ENCODE peak calls at places on chromosomes 1 and 21, in ten cellular contexts. One of them, this sample, is unnamed.

GRCh38 chr1:11158720-11159321 is 30.3 kb upstream of the ANGPTL7 start:
- DNase-seq in tibial nerve: no peak
- DNase-seq in CD8-positive, alpha-beta T cell: no peak
- DNase-seq in body of pancreas: no peak
- DNase-seq in endodermal cell: no peak
- DNase-seq in uterus: no peak
- DNase-seq in lower lobe of right lung: no peak
- DNase-seq in right cardiac atrium: no peak
- DNase-seq in AG04450: peak; percentile 82
- DNase-seq in cardiac muscle cell: no peak
- DNase-seq in this sample: no peak

GRCh38 chr1:116916533-116917460 is 7.1 kb downstream of the PTGFRN start:
- DNase-seq in uterus: no peak
- DNase-seq in right cardiac atrium: no peak
- DNase-seq in tibial nerve: no peak
- DNase-seq in endodermal cell: no peak
- DNase-seq in body of pancreas: no peak
- DNase-seq in cardiac muscle cell: no peak
- DNase-seq in CD8-positive, alpha-beta T cell: no peak
- DNase-seq in AG04450: no peak
- DNase-seq in lower lobe of right lung: no peak
- DNase-seq in this sample: no peak

GRCh38 chr21:34185051-34185750 is 111.8 kb downstream of the MRPS6 start:
- DNase-seq in tibial nerve: no peak
- DNase-seq in lower lobe of right lung: no peak
- DNase-seq in endodermal cell: no peak
- DNase-seq in cardiac muscle cell: no peak
- DNase-seq in right cardiac atrium: no peak
- DNase-seq in AG04450: no peak
- DNase-seq in uterus: no peak
- DNase-seq in body of pancreas: no peak
- DNase-seq in CD8-positive, alpha-beta T cell: no peak
- DNase-seq in this sample: no peak

GRCh38 chr21:33266784-33267135 is 593 bp downstream of the IL10RB start:
- DNase-seq in tibial nerve: no peak
- DNase-seq in body of pancreas: no peak
- DNase-seq in AG04450: no peak
- DNase-seq in CD8-positive, alpha-beta T cell: no peak
- DNase-seq in cardiac muscle cell: no peak
- DNase-seq in uterus: no peak
- DNase-seq in right cardiac atrium: no peak
- DNase-seq in lower lobe of right lung: no peak
- DNase-seq in endodermal cell: no peak
- DNase-seq in this sample: no peak

GRCh38 chr1:83996621-83997020 is 2.3 kb downstream of the TTLL7 start:
- DNase-seq in lower lobe of right lung: no peak
- DNase-seq in right cardiac atrium: no peak
- DNase-seq in uterus: no peak
- DNase-seq in AG04450: peak; percentile 30
- DNase-seq in CD8-positive, alpha-beta T cell: no peak
- DNase-seq in tibial nerve: no peak
- DNase-seq in endodermal cell: no peak
- DNase-seq in body of pancreas: no peak
- DNase-seq in cardiac muscle cell: no peak
- DNase-seq in this sample: no peak

GRCh38 chr1:17437260-17438175 is 2.0 kb downstream of the RCC2 start:
- DNase-seq in body of pancreas: peak; percentile 41
- DNase-seq in endodermal cell: peak; percentile 80
- DNase-seq in lower lobe of right lung: peak; percentile 53
- DNase-seq in CD8-positive, alpha-beta T cell: peak; percentile 35
- DNase-seq in AG04450: no peak
- DNase-seq in right cardiac atrium: peak; percentile 42
- DNase-seq in cardiac muscle cell: peak; percentile 78
- DNase-seq in tibial nerve: no peak
- DNase-seq in uterus: peak; percentile 45
- DNase-seq in this sample: peak; percentile 46

GRCh38 chr1:94709891-94710581 is 110.1 kb upstream of the SLC44A3 start:
- DNase-seq in right cardiac atrium: no peak
- DNase-seq in AG04450: no peak
- DNase-seq in endodermal cell: no peak
- DNase-seq in lower lobe of right lung: no peak
- DNase-seq in CD8-positive, alpha-beta T cell: no peak
- DNase-seq in tibial nerve: no peak
- DNase-seq in cardiac muscle cell: no peak
- DNase-seq in body of pancreas: no peak
- DNase-seq in uterus: no peak
- DNase-seq in this sample: no peak

GRCh38 chr1:154445040-154445472 is 39.9 kb downstream of the IL6R start:
- DNase-seq in right cardiac atrium: no peak
- DNase-seq in body of pancreas: no peak
- DNase-seq in lower lobe of right lung: no peak
- DNase-seq in AG04450: peak; percentile 61
- DNase-seq in tibial nerve: no peak
- DNase-seq in CD8-positive, alpha-beta T cell: no peak
- DNase-seq in uterus: no peak
- DNase-seq in endodermal cell: no peak
- DNase-seq in cardiac muscle cell: no peak
- DNase-seq in this sample: no peak

GRCh38 chr1:198649598-198650338 is 10.9 kb downstream of the PTPRC start:
- DNase-seq in endodermal cell: no peak
- DNase-seq in cardiac muscle cell: no peak
- DNase-seq in body of pancreas: no peak
- DNase-seq in right cardiac atrium: no peak
- DNase-seq in lower lobe of right lung: no peak
- DNase-seq in uterus: no peak
- DNase-seq in AG04450: no peak
- DNase-seq in CD8-positive, alpha-beta T cell: no peak
- DNase-seq in tibial nerve: no peak
- DNase-seq in this sample: no peak

GRCh38 chr1:29428216-29428615 is 191.9 kb downstream of the PTPRU start:
- DNase-seq in lower lobe of right lung: no peak
- DNase-seq in cardiac muscle cell: no peak
- DNase-seq in AG04450: no peak
- DNase-seq in right cardiac atrium: no peak
- DNase-seq in uterus: no peak
- DNase-seq in endodermal cell: no peak
- DNase-seq in tibial nerve: no peak
- DNase-seq in body of pancreas: no peak
- DNase-seq in CD8-positive, alpha-beta T cell: no peak
- DNase-seq in this sample: no peak

GRCh38 chr1:235670157-235670776 is 20.7 kb upstream of the GNG4 start:
- DNase-seq in lower lobe of right lung: no peak
- DNase-seq in body of pancreas: no peak
- DNase-seq in uterus: no peak
- DNase-seq in CD8-positive, alpha-beta T cell: no peak
- DNase-seq in AG04450: no peak
- DNase-seq in cardiac muscle cell: no peak
- DNase-seq in endodermal cell: no peak
- DNase-seq in tibial nerve: no peak
- DNase-seq in right cardiac atrium: no peak
- DNase-seq in this sample: no peak

GRCh38 chr1:51897699-51898031 is 19.1 kb upstream of the NRDC start:
- DNase-seq in lower lobe of right lung: no peak
- DNase-seq in body of pancreas: no peak
- DNase-seq in AG04450: peak; percentile 85
- DNase-seq in uterus: no peak
- DNase-seq in endodermal cell: no peak
- DNase-seq in right cardiac atrium: no peak
- DNase-seq in cardiac muscle cell: no peak
- DNase-seq in CD8-positive, alpha-beta T cell: no peak
- DNase-seq in tibial nerve: no peak
- DNase-seq in this sample: no peak

GRCh38 chr1:118097622-118098348 is 87.2 kb downstream of the SPAG17 start:
- DNase-seq in lower lobe of right lung: no peak
- DNase-seq in AG04450: no peak
- DNase-seq in endodermal cell: no peak
- DNase-seq in cardiac muscle cell: no peak
- DNase-seq in uterus: no peak
- DNase-seq in tibial nerve: no peak
- DNase-seq in body of pancreas: no peak
- DNase-seq in right cardiac atrium: no peak
- DNase-seq in CD8-positive, alpha-beta T cell: no peak
- DNase-seq in this sample: no peak

GRCh38 chr1:202577381-202577780 is 132.9 kb downstream of the SYT2 start:
- DNase-seq in uterus: no peak
- DNase-seq in AG04450: no peak
- DNase-seq in right cardiac atrium: no peak
- DNase-seq in cardiac muscle cell: no peak
- DNase-seq in lower lobe of right lung: no peak
- DNase-seq in tibial nerve: no peak
- DNase-seq in CD8-positive, alpha-beta T cell: no peak
- DNase-seq in endodermal cell: no peak
- DNase-seq in body of pancreas: no peak
- DNase-seq in this sample: no peak

GRCh38 chr1:179310271-179310670 is 16.7 kb downstream of the SOAT1 start:
- DNase-seq in right cardiac atrium: no peak
- DNase-seq in lower lobe of right lung: no peak
- DNase-seq in endodermal cell: no peak
- DNase-seq in uterus: no peak
- DNase-seq in cardiac muscle cell: no peak
- DNase-seq in CD8-positive, alpha-beta T cell: no peak
- DNase-seq in tibial nerve: no peak
- DNase-seq in body of pancreas: no peak
- DNase-seq in AG04450: peak; percentile 44
- DNase-seq in this sample: no peak

GRCh38 chr1:77642196-77642595 is 40.3 kb downstream of the ZZZ3 start:
- DNase-seq in CD8-positive, alpha-beta T cell: no peak
- DNase-seq in AG04450: no peak
- DNase-seq in right cardiac atrium: no peak
- DNase-seq in endodermal cell: no peak
- DNase-seq in lower lobe of right lung: no peak
- DNase-seq in tibial nerve: no peak
- DNase-seq in uterus: no peak
- DNase-seq in cardiac muscle cell: no peak
- DNase-seq in body of pancreas: no peak
- DNase-seq in this sample: no peak

GRCh38 chr1:107058245-107059032 is 2.0 kb downstream of the PRMT6 start:
- DNase-seq in endodermal cell: no peak
- DNase-seq in lower lobe of right lung: no peak
- DNase-seq in tibial nerve: no peak
- DNase-seq in body of pancreas: no peak
- DNase-seq in CD8-positive, alpha-beta T cell: no peak
- DNase-seq in uterus: no peak
- DNase-seq in AG04450: no peak
- DNase-seq in right cardiac atrium: no peak
- DNase-seq in cardiac muscle cell: no peak
- DNase-seq in this sample: no peak

GRCh38 chr1:243409284-243409683 is 153.4 kb downstream of the SDCCAG8 start:
- DNase-seq in CD8-positive, alpha-beta T cell: no peak
- DNase-seq in endodermal cell: no peak
- DNase-seq in right cardiac atrium: no peak
- DNase-seq in cardiac muscle cell: no peak
- DNase-seq in body of pancreas: no peak
- DNase-seq in lower lobe of right lung: no peak
- DNase-seq in tibial nerve: no peak
- DNase-seq in AG04450: no peak
- DNase-seq in uterus: no peak
- DNase-seq in this sample: no peak

GRCh38 chr1:221837886-221838285 is 96.0 kb upstream of the DUSP10 start:
- DNase-seq in tibial nerve: no peak
- DNase-seq in cardiac muscle cell: no peak
- DNase-seq in CD8-positive, alpha-beta T cell: no peak
- DNase-seq in uterus: no peak
- DNase-seq in lower lobe of right lung: no peak
- DNase-seq in right cardiac atrium: no peak
- DNase-seq in body of pancreas: no peak
- DNase-seq in endodermal cell: no peak
- DNase-seq in AG04450: no peak
- DNase-seq in this sample: no peak

GRCh38 chr1:4593106-4593505 is 61.3 kb upstream of the AJAP1 start:
- DNase-seq in cardiac muscle cell: no peak
- DNase-seq in lower lobe of right lung: no peak
- DNase-seq in right cardiac atrium: no peak
- DNase-seq in body of pancreas: no peak
- DNase-seq in CD8-positive, alpha-beta T cell: no peak
- DNase-seq in AG04450: no peak
- DNase-seq in tibial nerve: no peak
- DNase-seq in endodermal cell: no peak
- DNase-seq in uterus: no peak
- DNase-seq in this sample: no peak
- H3K9me3 ChIP-seq in cardiac muscle cell: no peaks in the 10 kb centered on the region
- H3K9me3 ChIP-seq in lower lobe of right lung: no peaks in the 10 kb centered on the region
- H3K9me3 ChIP-seq in right cardiac atrium: no peaks in the 10 kb centered on the region
- H3K9me3 ChIP-seq in body of pancreas: no peaks in the 10 kb centered on the region
- H3K9me3 ChIP-seq in CD8-positive, alpha-beta T cell: no peaks in the 10 kb centered on the region
- H3K9me3 ChIP-seq in AG04450: peaks cover 63% of the 10 kb centered on the region
- H3K9me3 ChIP-seq in tibial nerve: no peaks in the 10 kb centered on the region
- H3K9me3 ChIP-seq in endodermal cell: no peaks in the 10 kb centered on the region
- H3K9me3 ChIP-seq in uterus: no peaks in the 10 kb centered on the region
- H3K9me3 ChIP-seq in this sample: no peaks in the 10 kb centered on the region

DNA sequence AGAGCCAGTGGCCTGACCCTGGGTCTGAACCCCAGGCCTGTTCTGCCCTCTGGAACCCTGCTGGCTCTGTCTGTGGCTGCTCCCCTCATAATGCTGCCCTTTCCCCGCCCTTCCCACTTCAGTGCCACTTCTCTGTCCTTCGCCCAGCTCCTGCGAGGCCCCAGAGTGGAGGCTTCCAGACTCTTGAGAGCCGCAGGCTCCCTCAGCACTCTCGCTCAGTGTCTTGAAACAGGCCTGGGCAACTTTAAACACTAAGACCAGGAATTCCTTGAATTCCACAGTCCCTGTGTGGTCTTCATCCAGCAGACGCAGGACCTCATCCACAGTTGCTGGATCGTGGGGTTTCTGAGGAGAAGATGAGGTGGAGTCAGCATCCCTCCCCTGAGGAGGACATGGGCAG is 3.5 kb downstream of the CRNN start:
- DNase-seq in CD8-positive, alpha-beta T cell: no peak
- DNase-seq in tibial nerve: no peak
- DNase-seq in cardiac muscle cell: no peak
- DNase-seq in uterus: no peak
- DNase-seq in lower lobe of right lung: peak; percentile 64
- DNase-seq in body of pancreas: peak; percentile 48
- DNase-seq in right cardiac atrium: no peak
- DNase-seq in endodermal cell: no peak
- DNase-seq in AG04450: no peak
- DNase-seq in this sample: no peak
- H3K9me3 ChIP-seq in CD8-positive, alpha-beta T cell: no peaks in the 10 kb centered on the region
- H3K9me3 ChIP-seq in tibial nerve: no peaks in the 10 kb centered on the region
- H3K9me3 ChIP-seq in cardiac muscle cell: no peaks in the 10 kb centered on the region
- H3K9me3 ChIP-seq in uterus: no peaks in the 10 kb centered on the region
- H3K9me3 ChIP-seq in lower lobe of right lung: no peaks in the 10 kb centered on the region
- H3K9me3 ChIP-seq in body of pancreas: no peaks in the 10 kb centered on the region
- H3K9me3 ChIP-seq in right cardiac atrium: no peaks in the 10 kb centered on the region
- H3K9me3 ChIP-seq in endodermal cell: peaks cover 63% of the 10 kb centered on the region
- H3K9me3 ChIP-seq in AG04450: peaks cover 28% of the 10 kb centered on the region
- H3K9me3 ChIP-seq in this sample: no peaks in the 10 kb centered on the region

GRCh38 chr1:46718340-46718726 is 581 bp downstream of the EFCAB14 start:
- DNase-seq in CD8-positive, alpha-beta T cell: no peak
- DNase-seq in right cardiac atrium: no peak
- DNase-seq in endodermal cell: no peak
- DNase-seq in tibial nerve: no peak
- DNase-seq in AG04450: no peak
- DNase-seq in uterus: no peak
- DNase-seq in body of pancreas: no peak
- DNase-seq in lower lobe of right lung: no peak
- DNase-seq in cardiac muscle cell: no peak
- DNase-seq in this sample: no peak
- H3K9me3 ChIP-seq in CD8-positive, alpha-beta T cell: no peaks in the 10 kb centered on the region
- H3K9me3 ChIP-seq in right cardiac atrium: no peaks in the 10 kb centered on the region
- H3K9me3 ChIP-seq in endodermal cell: no peaks in the 10 kb centered on the region
- H3K9me3 ChIP-seq in tibial nerve: no peaks in the 10 kb centered on the region
- H3K9me3 ChIP-seq in AG04450: no peaks in the 10 kb centered on the region
- H3K9me3 ChIP-seq in uterus: no peaks in the 10 kb centered on the region
- H3K9me3 ChIP-seq in body of pancreas: no peaks in the 10 kb centered on the region
- H3K9me3 ChIP-seq in lower lobe of right lung: no peaks in the 10 kb centered on the region
- H3K9me3 ChIP-seq in cardiac muscle cell: no peaks in the 10 kb centered on the region
- H3K9me3 ChIP-seq in this sample: no peaks in the 10 kb centered on the region

GRCh38 chr1:89687254-89687653 is 54.3 kb downstream of the LRRC8C start:
- DNase-seq in cardiac muscle cell: no peak
- DNase-seq in lower lobe of right lung: no peak
- DNase-seq in tibial nerve: no peak
- DNase-seq in AG04450: no peak
- DNase-seq in CD8-positive, alpha-beta T cell: no peak
- DNase-seq in body of pancreas: no peak
- DNase-seq in endodermal cell: no peak
- DNase-seq in right cardiac atrium: no peak
- DNase-seq in uterus: no peak
- DNase-seq in this sample: no peak
- H3K9me3 ChIP-seq in cardiac muscle cell: no peaks in the 10 kb centered on the region
- H3K9me3 ChIP-seq in lower lobe of right lung: no peaks in the 10 kb centered on the region
- H3K9me3 ChIP-seq in tibial nerve: no peaks in the 10 kb centered on the region
- H3K9me3 ChIP-seq in AG04450: no peaks in the 10 kb centered on the region
- H3K9me3 ChIP-seq in CD8-positive, alpha-beta T cell: no peaks in the 10 kb centered on the region
- H3K9me3 ChIP-seq in body of pancreas: no peaks in the 10 kb centered on the region
- H3K9me3 ChIP-seq in endodermal cell: no peaks in the 10 kb centered on the region
- H3K9me3 ChIP-seq in right cardiac atrium: no peaks in the 10 kb centered on the region
- H3K9me3 ChIP-seq in uterus: no peaks in the 10 kb centered on the region
- H3K9me3 ChIP-seq in this sample: no peaks in the 10 kb centered on the region

This sample was measured in T-helper 17 cell.